ENCODE peak calls at places on chromosome X, in eight cellular contexts. P is testis; N is naive thymus-derived CD4-positive, alpha-beta T cell; W is stomach; Q is transverse colon; G is right cardiac atrium; X is PC-3; A is cardiac muscle cell. V is an unnamed sample.

GRCh38 chrX:132786217-132786616 is 172.2 kb downstream of the HS6ST2 start:
- DNase-seq in P (no peak), N (no peak), W (no peak), Q (no peak), G (no peak), X (peak; percentile 46), A (peak; percentile 3), V (no peak)

GRCh38 chrX:96889726-96890125 is 6.0 kb downstream of the RPA4 start:
- DNase-seq in P (no peak), N (no peak), W (no peak), Q (no peak), G (no peak), X (no peak), A (no peak), V (no peak)

GRCh38 chrX:147173586-147173985 is 359.0 kb upstream of the CXorf51A start:
- DNase-seq in P (peak; percentile 77), N (no peak), W (no peak), Q (no peak), G (no peak), X (no peak), A (no peak), V (no peak)

GRCh38 chrX:44483965-44484606 is 58.6 kb downstream of the FUNDC1 start:
- DNase-seq in P (no peak), N (no peak), W (no peak), Q (no peak), G (no peak), X (peak; percentile 70), A (no peak), V (no peak)

GRCh38 chrX:130179579-130180215 is 7.9 kb downstream of the RAB33A start:
- DNase-seq in P (no peak), N (peak; percentile 59), W (no peak), Q (no peak), G (no peak), X (no peak), A (peak; percentile 48), V (peak; percentile 31)

GRCh38 chrX:68238568-68238967 is 194.7 kb downstream of the OPHN1 start:
- DNase-seq in P (no peak), N (no peak), W (no peak), Q (no peak), G (no peak), X (peak; percentile 43), A (no peak), V (peak; percentile 19)

GRCh38 chrX:49754238-49754857 is 58.6 kb upstream of the PAGE1 start:
- DNase-seq in P (peak; percentile 59), N (peak; percentile 33), W (peak; percentile 46), Q (peak; percentile 14), G (peak; percentile 55), X (peak; percentile 58), A (peak; percentile 44), V (peak; percentile 57)

GRCh38 chrX:110188701-110189558 is 129.0 kb downstream of the AMMECR1 start:
- DNase-seq in P (no peak), N (no peak), W (no peak), Q (no peak), G (no peak), X (no peak), A (no peak), V (peak; percentile 52)

GRCh38 chrX:110397904-110398303 is 39.3 kb downstream of the RTL9 start:
- DNase-seq in P (no peak), N (no peak), W (no peak), Q (no peak), G (no peak), X (no peak), A (no peak), V (no peak)

GRCh38 chrX:45434231-45434630 is 233.6 kb upstream of the DIPK2B start:
- DNase-seq in P (no peak), N (no peak), W (no peak), Q (no peak), G (no peak), X (no peak), A (no peak), V (no peak)

GRCh38 chrX:2498781-2499302 is 1.9 kb downstream of the DHRSX start:
- DNase-seq in P (peak; percentile 70), N (no peak), W (peak; percentile 8), Q (peak; percentile 46), G (peak; percentile 71), X (no peak), A (peak; percentile 40), V (peak; percentile 64)

GRCh38 chrX:74453178-74453577 is 31.9 kb downstream of the SLC16A2 start:
- DNase-seq in P (no peak), N (no peak), W (no peak), Q (no peak), G (no peak), X (peak; percentile 53), A (no peak), V (no peak)

GRCh38 chrX:56932106-56932505 is 63.2 kb downstream of the SPIN3 start:
- DNase-seq in P (no peak), N (no peak), W (no peak), Q (no peak), G (no peak), X (no peak), A (no peak), V (no peak)

GRCh38 chrX:39756086-39756883 is 341.5 kb downstream of the BCOR start:
- DNase-seq in P (peak; percentile 16), N (no peak), W (no peak), Q (no peak), G (peak; percentile 54), X (no peak), A (no peak), V (no peak)

GRCh38 chrX:151082077-151082948 is 94.1 kb upstream of the GPR50 start:
- DNase-seq in P (peak; percentile 79), N (peak; percentile 22), W (peak; percentile 65), Q (peak; percentile 53), G (peak; percentile 79), X (peak; percentile 66), A (peak; percentile 59), V (peak; percentile 74)

GRCh38 chrX:17738002-17738713 is 865 bp downstream of the SCML1 start:
- DNase-seq in P (peak; percentile 57), N (peak; percentile 81), W (peak; percentile 35), Q (peak; percentile 50), G (peak; percentile 55), X (peak; percentile 45), A (peak; percentile 5), V (peak; percentile 63)

GRCh38 chrX:149506349-149506748 is 1.2 kb upstream of the IDS start:
- DNase-seq in P (no peak), N (no peak), W (no peak), Q (no peak), G (no peak), X (peak; percentile 64), A (no peak), V (no peak)

GRCh38 chrX:149508467-149508866 is 3.4 kb upstream of the IDS start:
- DNase-seq in P (no peak), N (no peak), W (no peak), Q (no peak), G (no peak), X (no peak), A (no peak), V (no peak)

GRCh38 chrX:149504915-149505651 is at the start of gene IDS:
- DNase-seq in P (peak; percentile 92), N (peak; percentile 88), W (peak; percentile 90), Q (peak; percentile 92), G (peak; percentile 96), X (peak; percentile 92), A (peak; percentile 88), V (peak; percentile 91)

GRCh38 chrX:149505671-149506070 is 565 bp upstream of the IDS start:
- DNase-seq in P (no peak), N (no peak), W (no peak), Q (no peak), G (no peak), X (no peak), A (no peak), V (no peak)

DNA sequence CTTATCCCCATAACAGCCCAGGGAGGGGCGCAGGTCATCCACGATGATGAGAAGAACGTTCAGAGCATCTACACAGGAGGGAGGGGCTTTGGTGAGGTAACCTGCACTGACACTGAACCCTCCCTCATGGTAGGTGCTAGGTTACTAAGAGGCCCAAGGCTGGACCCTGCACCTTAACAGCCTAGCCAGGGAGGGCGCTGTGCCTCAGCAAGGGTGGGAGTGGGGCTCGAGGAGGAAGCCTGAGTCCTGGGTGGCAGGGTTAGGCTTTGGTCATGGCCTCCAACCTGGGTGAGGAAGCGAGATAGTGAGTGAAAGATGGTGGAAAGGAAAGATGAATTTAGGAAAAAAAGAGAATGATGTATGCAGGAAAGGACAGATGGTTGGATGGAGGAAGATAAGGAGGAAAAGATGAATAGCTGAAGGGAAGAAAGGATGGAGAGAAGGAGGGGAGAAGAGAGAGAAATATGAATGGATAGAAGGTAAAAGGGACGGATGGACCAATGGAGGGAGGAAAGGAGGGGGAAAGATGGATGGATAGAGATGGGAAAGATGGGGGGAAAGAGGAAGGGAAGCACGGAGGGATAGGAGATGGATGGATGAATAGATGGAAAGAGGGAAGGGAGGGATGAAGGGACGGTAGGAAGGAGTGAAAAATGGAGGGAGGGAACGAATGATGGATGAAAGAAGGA is 736 bp downstream of the IDS start:
- DNase-seq in P (no peak), N (peak; percentile 67), W (no peak), Q (peak; percentile 37), G (no peak), X (peak; percentile 30), A (no peak), V (peak; percentile 24)
- H3K4me1 ChIP-seq in P (no peaks in the 10 kb centered on the region), N (peaks cover 13% of the 10 kb centered on the region), W (peaks cover 26% of the 10 kb centered on the region), Q (no peaks in the 10 kb centered on the region), G (peaks cover 5% of the 10 kb centered on the region), X (peaks cover 27% of the 10 kb centered on the region), A (no peaks in the 10 kb centered on the region), V (no peaks in the 10 kb centered on the region)

GRCh38 chrX:120014354-120015129 is 62.9 kb downstream of the RHOXF2B start:
- DNase-seq in P (no peak), N (no peak), W (no peak), Q (no peak), G (peak; percentile 30), X (no peak), A (no peak), V (no peak)
- H3K4me3 ChIP-seq in P (no peak overlapping the region), N (no peak overlapping the region), W (peak overlapping the region; percentile 28), Q (peak overlapping the region; percentile 38), G (no peak overlapping the region), X (no peak overlapping the region), A (no peak overlapping the region), V (no peak overlapping the region)

DNA sequence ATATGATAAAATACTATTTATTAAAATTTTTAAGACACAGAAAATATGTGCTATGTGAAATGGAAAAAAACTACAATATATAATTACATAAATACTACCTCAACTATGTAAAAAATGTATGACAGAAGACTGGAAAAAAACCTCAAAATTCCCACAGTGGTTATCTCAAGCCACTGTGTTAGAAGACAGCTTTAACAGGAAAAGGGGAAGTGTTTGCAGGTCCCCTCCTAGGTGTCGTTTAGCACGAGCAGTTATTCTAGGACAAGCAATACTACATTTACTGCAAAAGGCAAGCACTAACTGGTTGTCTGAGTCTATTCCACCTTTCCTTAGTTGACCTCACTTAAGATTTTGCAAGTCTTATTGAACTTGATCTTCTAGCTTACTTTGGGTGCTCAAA is 44.9 kb upstream of the PHF8 start:
- DNase-seq in P (no peak), N (no peak), W (no peak), Q (no peak), G (no peak), X (no peak), A (no peak), V (no peak)
- H3K27me3 ChIP-seq in P (no peaks in the 10 kb centered on the region), N (no peaks in the 10 kb centered on the region), W (no peaks in the 10 kb centered on the region), Q (no peaks in the 10 kb centered on the region), G (no peaks in the 10 kb centered on the region), X (no peaks in the 10 kb centered on the region), A (no peaks in the 10 kb centered on the region), V (no peaks in the 10 kb centered on the region)

DNA sequence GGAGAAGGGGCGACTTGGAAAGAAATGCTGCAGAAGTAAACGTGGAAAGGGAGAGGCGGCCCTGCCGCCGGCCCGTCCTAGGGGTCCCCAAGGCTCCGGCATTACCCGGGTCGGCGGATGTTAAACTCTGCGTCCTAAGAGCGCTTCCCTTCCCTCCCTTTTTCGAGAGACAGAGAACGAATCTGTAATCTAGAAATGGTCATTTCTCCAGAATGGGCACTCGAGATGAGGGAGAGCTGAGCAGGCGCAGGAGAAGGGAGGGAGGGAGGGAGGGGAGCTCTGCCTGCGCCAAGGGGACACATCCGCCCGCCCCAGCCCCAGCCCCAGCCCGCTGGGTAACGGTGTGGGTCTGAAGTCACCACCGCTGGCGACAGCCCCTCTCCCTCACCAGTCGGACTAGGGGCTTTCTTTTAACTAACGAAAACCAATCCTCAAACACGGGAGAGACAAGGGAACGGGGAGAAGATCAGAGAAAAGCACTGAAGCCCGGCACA is 1.7 kb downstream of the HCFC1 start:
- DNase-seq in P (peak; percentile 43), N (peak; percentile 37), W (no peak), Q (no peak), G (no peak), X (peak; percentile 10), A (no peak), V (no peak)
- H3K4me1 ChIP-seq in P (peaks cover 15% of the 10 kb centered on the region), N (peaks cover 40% of the 10 kb centered on the region), W (peaks cover 69% of the 10 kb centered on the region), Q (peaks cover 50% of the 10 kb centered on the region), G (peaks cover 17% of the 10 kb centered on the region), X (peaks cover 29% of the 10 kb centered on the region), A (no peaks in the 10 kb centered on the region), V (peaks cover 26% of the 10 kb centered on the region)

V was measured in A673.